ENCODE peak calls at places on chromosomes 13 and 19, in seven cellular contexts. R is cardiac fibroblast; D is cardiac muscle cell; S is transverse colon; U is amniotic stem cell; K is CD8-positive, alpha-beta memory T cell; I is mucosa of descending colon. W is an unnamed sample.

GRCh38 chr13:21034602-21035190 is 26.7 kb downstream of the LATS2 start:
- DNase-seq in R (peak), D (peak), S (no peak), U (no peak), K (no peak), I (no peak), W (no peak)

GRCh38 chr13:47110141-47110540 is 213.3 kb upstream of the HTR2A start:
- DNase-seq in R (no peak), D (no peak), S (no peak), U (no peak), K (no peak), I (no peak), W (no peak)

GRCh38 chr19:52190679-52191293 is 934 bp downstream of the PPP2R1A start:
- DNase-seq in R (peak), D (peak), S (peak), U (no peak), K (no peak), I (peak), W (no peak)

GRCh38 chr19:28103916-28104315 is 1109.0 kb downstream of the UQCRFS1 start:
- DNase-seq in R (no peak), D (no peak), S (no peak), U (no peak), K (no peak), I (no peak), W (no peak)

GRCh38 chr13:50222569-50223332 is 207.5 kb downstream of the KCNRG start:
- DNase-seq in R (peak), D (peak), S (peak), U (no peak), K (peak), I (peak), W (no peak)

GRCh38 chr19:30111456-30111855 is 169.4 kb downstream of the URI1 start:
- DNase-seq in R (no peak), D (no peak), S (no peak), U (no peak), K (peak), I (no peak), W (no peak)

GRCh38 chr19:4567584-4568071 is 8.1 kb upstream of the SEMA6B start:
- DNase-seq in R (peak), D (peak), S (peak), U (no peak), K (peak), I (peak), W (peak)

GRCh38 chr19:29804493-29804892 is 7.3 kb upstream of the CCNE1 start:
- DNase-seq in R (no peak), D (no peak), S (no peak), U (no peak), K (no peak), I (no peak), W (no peak)

GRCh38 chr13:100454876-100455275 is 133.7 kb downstream of the GGACT start:
- DNase-seq in R (peak), D (peak), S (no peak), U (no peak), K (no peak), I (no peak), W (no peak)

GRCh38 chr13:105030851-105031250 is 1504.6 kb downstream of the EFNB2 start:
- DNase-seq in R (no peak), D (no peak), S (no peak), U (no peak), K (no peak), I (no peak), W (no peak)

GRCh38 chr19:47649588-47649987 is 40.7 kb downstream of the BICRA start:
- DNase-seq in R (no peak), D (no peak), S (no peak), U (no peak), K (no peak), I (no peak), W (no peak)

GRCh38 chr19:41933693-41934426 is 5.6 kb upstream of the ERFL start:
- DNase-seq in R (no peak), D (no peak), S (no peak), U (no peak), K (no peak), I (no peak), W (no peak)

GRCh38 chr19:32718286-32718685 is 1.3 kb upstream of the TDRD12 start:
- DNase-seq in R (no peak), D (no peak), S (no peak), U (no peak), K (no peak), I (no peak), W (no peak)

GRCh38 chr13:92390217-92390616 is 836.4 kb upstream of the GPC6 start:
- DNase-seq in R (no peak), D (no peak), S (no peak), U (no peak), K (no peak), I (peak), W (no peak)

GRCh38 chr13:87798536-87798935 is 127.4 kb downstream of the SLITRK5 start:
- DNase-seq in R (no peak), D (no peak), S (no peak), U (no peak), K (no peak), I (no peak), W (no peak)

GRCh38 chr13:20320885-20321284 is 88.8 kb upstream of the GJB6 start:
- DNase-seq in R (no peak), D (no peak), S (no peak), U (no peak), K (no peak), I (no peak), W (no peak)

GRCh38 chr19:54532528-54532927 is 29.9 kb downstream of the LAIR2 start:
- DNase-seq in R (no peak), D (no peak), S (no peak), U (no peak), K (no peak), I (no peak), W (peak)

GRCh38 chr13:29674532-29674931 is 79.0 kb upstream of the SLC7A1 start:
- DNase-seq in R (no peak), D (no peak), S (no peak), U (no peak), K (no peak), I (no peak), W (no peak)

GRCh38 chr13:105591308-105591707 is 944.2 kb downstream of the EFNB2 start:
- DNase-seq in R (no peak), D (no peak), S (no peak), U (no peak), K (no peak), I (no peak), W (no peak)

GRCh38 chr13:41268764-41269163 is 5.4 kb upstream of the MTRF1 start:
- DNase-seq in R (peak), D (peak), S (no peak), U (no peak), K (no peak), I (no peak), W (no peak)

GRCh38 chr19:49127674-49128544 is 8.6 kb downstream of the PPFIA3 start:
- DNase-seq in R (peak), D (peak), S (peak), U (peak), K (peak), I (peak), W (peak)

GRCh38 chr13:29315847-29316246 is 279.6 kb downstream of the SLC7A1 start:
- DNase-seq in R (no peak), D (no peak), S (no peak), U (no peak), K (no peak), I (no peak), W (no peak)

GRCh38 chr13:44347905-44348304 is 25.7 kb upstream of the SERP2 start:
- DNase-seq in R (no peak), D (peak), S (no peak), U (no peak), K (no peak), I (no peak), W (no peak)

GRCh38 chr13:102055116-102055515 is 346.7 kb downstream of the FGF14 start:
- DNase-seq in R (no peak), D (no peak), S (no peak), U (no peak), K (no peak), I (no peak), W (no peak)

GRCh38 chr19:54620464-54620863 is 9.8 kb upstream of the LILRB1 start:
- DNase-seq in R (no peak), D (no peak), S (no peak), U (no peak), K (no peak), I (no peak), W (no peak)

GRCh38 chr19:1355974-1356865 is 27.5 kb upstream of the NDUFS7 start:
- DNase-seq in R (no peak), D (peak), S (peak), U (no peak), K (no peak), I (peak), W (no peak)